ENCODE peak calls at places on chromosomes 13 and 19, in four cellular contexts. S, A, N and K are unnamed samples.

GRCh38 chr13:97967948-97968347 is 14.5 kb downstream of the IPO5 start:
- DNase-seq in S (no peak), N (no peak), A (no peak), K (no peak)

GRCh38 chr13:85798999-85799646 is at the start of gene SLITRK6:
- DNase-seq in S (peak), N (no peak), A (peak), K (no peak)

GRCh38 chr13:90757127-90757680 is 590.3 kb upstream of the MIR17HG start:
- DNase-seq in N (no peak), S (no peak), A (no peak), K (no peak)

GRCh38 chr13:71644579-71644978 is 222.4 kb downstream of the DACH1 start:
- DNase-seq in N (no peak), S (no peak), A (no peak), K (no peak)

GRCh38 chr13:89457977-89458376 is 1786.8 kb downstream of the SLITRK5 start:
- DNase-seq in A (peak), S (no peak), N (no peak), K (no peak)

GRCh38 chr19:8311461-8312260 is 3.5 kb upstream of the CD320 start:
- DNase-seq in S (no peak), N (no peak), A (no peak), K (no peak)

GRCh38 chr13:114119196-114119595 is 13.2 kb downstream of the RASA3 start:
- DNase-seq in N (no peak), A (peak), S (peak), K (no peak)

GRCh38 chr13:36666482-36667264 is 7.1 kb upstream of the SERTM1 start:
- DNase-seq in N (no peak), S (no peak), A (no peak), K (no peak)

GRCh38 chr19:37669336-37669963 is 14.2 kb upstream of the ZFP30 start:
- DNase-seq in A (no peak), N (no peak), S (no peak), K (no peak)

GRCh38 chr19:43739836-43740235 is 14.9 kb downstream of the SMG9 start:
- DNase-seq in N (no peak), S (no peak), A (no peak), K (no peak)

GRCh38 chr13:100954430-100955361 is 280.1 kb upstream of the TMTC4 start:
- DNase-seq in N (no peak), A (peak), S (no peak), K (no peak)

GRCh38 chr19:41956621-41957020 is 2.5 kb downstream of the RABAC1 start:
- DNase-seq in N (no peak), S (no peak), A (no peak), K (no peak)

GRCh38 chr13:48891586-48891985 is 84.1 kb upstream of the FNDC3A start:
- DNase-seq in S (no peak), A (peak), N (no peak), K (no peak)

GRCh38 chr13:101211261-101211660 is 205.0 kb downstream of the NALCN start:
- DNase-seq in A (peak), S (peak), N (no peak), K (no peak)